ENCODE peak calls at places on chromosomes 13 and 19, in nine cellular contexts. One of them, this sample, is unnamed.

GRCh38 chr13:77981191-77981925 is 62.7 kb upstream of the EDNRB start:
- DNase-seq in lung: no peak
- DNase-seq in HS-5: no peak
- DNase-seq in cerebellar nuclear complex: no peak
- DNase-seq in pancreas: no peak
- DNase-seq in cardiac fibroblast: peak
- DNase-seq in astrocyte: peak
- DNase-seq in smooth muscle cell of the brain vasculature: no peak
- DNase-seq in NCI-H1694 treated with DMSO at 0.1 percent for 48 hours: no peak
- DNase-seq in this sample: no peak

GRCh38 chr13:76387561-76387960 is 498.6 kb downstream of the KCTD12 start:
- DNase-seq in HS-5: no peak
- DNase-seq in cardiac fibroblast: no peak
- DNase-seq in pancreas: no peak
- DNase-seq in lung: no peak
- DNase-seq in smooth muscle cell of the brain vasculature: no peak
- DNase-seq in NCI-H1694 treated with DMSO at 0.1 percent for 48 hours: no peak
- DNase-seq in cerebellar nuclear complex: no peak
- DNase-seq in astrocyte: no peak
- DNase-seq in this sample: no peak

GRCh38 chr13:76129305-76130040 is 493.3 kb downstream of the LMO7 start:
- DNase-seq in lung: no peak
- DNase-seq in pancreas: no peak
- DNase-seq in astrocyte: no peak
- DNase-seq in cardiac fibroblast: no peak
- DNase-seq in cerebellar nuclear complex: no peak
- DNase-seq in HS-5: no peak
- DNase-seq in NCI-H1694 treated with DMSO at 0.1 percent for 48 hours: no peak
- DNase-seq in smooth muscle cell of the brain vasculature: no peak
- DNase-seq in this sample: no peak

GRCh38 chr19:53147645-53148044 is 11.2 kb downstream of the ZNF347 start:
- DNase-seq in smooth muscle cell of the brain vasculature: no peak
- DNase-seq in NCI-H1694 treated with DMSO at 0.1 percent for 48 hours: no peak
- DNase-seq in cardiac fibroblast: no peak
- DNase-seq in cerebellar nuclear complex: no peak
- DNase-seq in astrocyte: no peak
- DNase-seq in pancreas: no peak
- DNase-seq in HS-5: no peak
- DNase-seq in lung: no peak
- DNase-seq in this sample: no peak

GRCh38 chr19:51689751-51690358 is 3.3 kb upstream of the SPACA6 start:
- DNase-seq in lung: peak
- DNase-seq in NCI-H1694 treated with DMSO at 0.1 percent for 48 hours: no peak
- DNase-seq in pancreas: no peak
- DNase-seq in cardiac fibroblast: peak
- DNase-seq in smooth muscle cell of the brain vasculature: no peak
- DNase-seq in cerebellar nuclear complex: no peak
- DNase-seq in astrocyte: no peak
- DNase-seq in HS-5: no peak
- DNase-seq in this sample: no peak

GRCh38 chr13:96216543-96216942 is 126.6 kb downstream of the HS6ST3 start:
- DNase-seq in pancreas: no peak
- DNase-seq in astrocyte: no peak
- DNase-seq in NCI-H1694 treated with DMSO at 0.1 percent for 48 hours: no peak
- DNase-seq in smooth muscle cell of the brain vasculature: no peak
- DNase-seq in lung: no peak
- DNase-seq in cardiac fibroblast: no peak
- DNase-seq in cerebellar nuclear complex: no peak
- DNase-seq in HS-5: no peak
- DNase-seq in this sample: no peak

GRCh38 chr13:46522692-46523040 is 30.3 kb upstream of the LRCH1 start:
- DNase-seq in cardiac fibroblast: no peak
- DNase-seq in smooth muscle cell of the brain vasculature: no peak
- DNase-seq in astrocyte: no peak
- DNase-seq in HS-5: no peak
- DNase-seq in NCI-H1694 treated with DMSO at 0.1 percent for 48 hours: no peak
- DNase-seq in pancreas: no peak
- DNase-seq in cerebellar nuclear complex: no peak
- DNase-seq in lung: no peak
- DNase-seq in this sample: no peak

GRCh38 chr19:1080360-1081161 is 13.6 kb downstream of the ARHGAP45 start:
- DNase-seq in cardiac fibroblast: no peak
- DNase-seq in smooth muscle cell of the brain vasculature: no peak
- DNase-seq in HS-5: no peak
- DNase-seq in cerebellar nuclear complex: no peak
- DNase-seq in astrocyte: no peak
- DNase-seq in lung: no peak
- DNase-seq in pancreas: peak
- DNase-seq in NCI-H1694 treated with DMSO at 0.1 percent for 48 hours: no peak
- DNase-seq in this sample: no peak

GRCh38 chr19:15050639-15051038 is 1.4 kb downstream of the CASP14 start:
- DNase-seq in cerebellar nuclear complex: no peak
- DNase-seq in cardiac fibroblast: no peak
- DNase-seq in astrocyte: no peak
- DNase-seq in NCI-H1694 treated with DMSO at 0.1 percent for 48 hours: no peak
- DNase-seq in pancreas: no peak
- DNase-seq in lung: no peak
- DNase-seq in smooth muscle cell of the brain vasculature: no peak
- DNase-seq in HS-5: no peak
- DNase-seq in this sample: no peak

GRCh38 chr19:48686103-48686502 is 9.7 kb upstream of the FUT2 start:
- DNase-seq in HS-5: no peak
- DNase-seq in NCI-H1694 treated with DMSO at 0.1 percent for 48 hours: no peak
- DNase-seq in pancreas: no peak
- DNase-seq in smooth muscle cell of the brain vasculature: no peak
- DNase-seq in astrocyte: no peak
- DNase-seq in cardiac fibroblast: no peak
- DNase-seq in lung: no peak
- DNase-seq in cerebellar nuclear complex: no peak
- DNase-seq in this sample: no peak

GRCh38 chr19:42252365-42253244 is 2.3 kb downstream of the ERF start:
- DNase-seq in smooth muscle cell of the brain vasculature: no peak
- DNase-seq in HS-5: no peak
- DNase-seq in cerebellar nuclear complex: no peak
- DNase-seq in NCI-H1694 treated with DMSO at 0.1 percent for 48 hours: no peak
- DNase-seq in pancreas: no peak
- DNase-seq in astrocyte: no peak
- DNase-seq in cardiac fibroblast: peak
- DNase-seq in lung: no peak
- DNase-seq in this sample: peak

GRCh38 chr13:112056739-112057433 is 10.1 kb upstream of the SOX1 start:
- DNase-seq in lung: no peak
- DNase-seq in cerebellar nuclear complex: no peak
- DNase-seq in pancreas: no peak
- DNase-seq in astrocyte: no peak
- DNase-seq in HS-5: no peak
- DNase-seq in smooth muscle cell of the brain vasculature: no peak
- DNase-seq in NCI-H1694 treated with DMSO at 0.1 percent for 48 hours: no peak
- DNase-seq in cardiac fibroblast: no peak
- DNase-seq in this sample: no peak

GRCh38 chr19:35868172-35868822 is at the start of gene APLP1:
- DNase-seq in lung: peak
- DNase-seq in NCI-H1694 treated with DMSO at 0.1 percent for 48 hours: peak
- DNase-seq in HS-5: no peak
- DNase-seq in smooth muscle cell of the brain vasculature: no peak
- DNase-seq in cerebellar nuclear complex: no peak
- DNase-seq in cardiac fibroblast: peak
- DNase-seq in pancreas: peak
- DNase-seq in astrocyte: peak
- DNase-seq in this sample: peak

GRCh38 chr19:49272204-49272603 is 52.8 kb downstream of the SLC6A16 start:
- DNase-seq in smooth muscle cell of the brain vasculature: no peak
- DNase-seq in lung: no peak
- DNase-seq in cerebellar nuclear complex: no peak
- DNase-seq in cardiac fibroblast: peak
- DNase-seq in HS-5: peak
- DNase-seq in NCI-H1694 treated with DMSO at 0.1 percent for 48 hours: no peak
- DNase-seq in pancreas: no peak
- DNase-seq in astrocyte: peak
- DNase-seq in this sample: no peak

GRCh38 chr19:10768369-10768768 is 50.5 kb downstream of the DNM2 start:
- DNase-seq in cardiac fibroblast: no peak
- DNase-seq in smooth muscle cell of the brain vasculature: no peak
- DNase-seq in astrocyte: no peak
- DNase-seq in pancreas: no peak
- DNase-seq in HS-5: no peak
- DNase-seq in lung: no peak
- DNase-seq in NCI-H1694 treated with DMSO at 0.1 percent for 48 hours: no peak
- DNase-seq in cerebellar nuclear complex: no peak
- DNase-seq in this sample: no peak

GRCh38 chr19:2461751-2462634 is 5.2 kb upstream of the LMNB2 start:
- DNase-seq in astrocyte: peak
- DNase-seq in smooth muscle cell of the brain vasculature: no peak
- DNase-seq in HS-5: no peak
- DNase-seq in cerebellar nuclear complex: no peak
- DNase-seq in lung: peak
- DNase-seq in pancreas: peak
- DNase-seq in cardiac fibroblast: peak
- DNase-seq in NCI-H1694 treated with DMSO at 0.1 percent for 48 hours: no peak
- DNase-seq in this sample: no peak

GRCh38 chr13:70098669-70099068 is 9.0 kb upstream of the ATXN8OS start:
- DNase-seq in smooth muscle cell of the brain vasculature: no peak
- DNase-seq in astrocyte: no peak
- DNase-seq in NCI-H1694 treated with DMSO at 0.1 percent for 48 hours: no peak
- DNase-seq in pancreas: no peak
- DNase-seq in lung: no peak
- DNase-seq in cerebellar nuclear complex: no peak
- DNase-seq in HS-5: no peak
- DNase-seq in cardiac fibroblast: no peak
- DNase-seq in this sample: no peak

GRCh38 chr19:2922987-2923386 is 21.8 kb downstream of the ZNF77 start:
- DNase-seq in smooth muscle cell of the brain vasculature: no peak
- DNase-seq in HS-5: no peak
- DNase-seq in astrocyte: no peak
- DNase-seq in lung: no peak
- DNase-seq in cerebellar nuclear complex: no peak
- DNase-seq in NCI-H1694 treated with DMSO at 0.1 percent for 48 hours: no peak
- DNase-seq in cardiac fibroblast: peak
- DNase-seq in pancreas: no peak
- DNase-seq in this sample: no peak

GRCh38 chr13:38954291-38954690 is 36.3 kb downstream of the STOML3 start:
- DNase-seq in NCI-H1694 treated with DMSO at 0.1 percent for 48 hours: no peak
- DNase-seq in lung: no peak
- DNase-seq in pancreas: no peak
- DNase-seq in smooth muscle cell of the brain vasculature: no peak
- DNase-seq in cardiac fibroblast: no peak
- DNase-seq in cerebellar nuclear complex: no peak
- DNase-seq in HS-5: no peak
- DNase-seq in astrocyte: no peak
- DNase-seq in this sample: no peak

GRCh38 chr13:45949161-45949560 is 97.6 kb upstream of the SIAH3 start:
- DNase-seq in pancreas: no peak
- DNase-seq in cardiac fibroblast: peak
- DNase-seq in astrocyte: peak
- DNase-seq in HS-5: no peak
- DNase-seq in NCI-H1694 treated with DMSO at 0.1 percent for 48 hours: no peak
- DNase-seq in lung: no peak
- DNase-seq in cerebellar nuclear complex: no peak
- DNase-seq in smooth muscle cell of the brain vasculature: peak
- DNase-seq in this sample: no peak

GRCh38 chr19:5804516-5805464 is at the start of gene NRTN:
- DNase-seq in pancreas: peak
- DNase-seq in smooth muscle cell of the brain vasculature: no peak
- DNase-seq in cardiac fibroblast: no peak
- DNase-seq in cerebellar nuclear complex: no peak
- DNase-seq in HS-5: no peak
- DNase-seq in astrocyte: no peak
- DNase-seq in lung: no peak
- DNase-seq in NCI-H1694 treated with DMSO at 0.1 percent for 48 hours: no peak
- DNase-seq in this sample: no peak

GRCh38 chr13:45674908-45675307 is 27.2 kb upstream of the CBY2 start:
- DNase-seq in cerebellar nuclear complex: no peak
- DNase-seq in pancreas: no peak
- DNase-seq in NCI-H1694 treated with DMSO at 0.1 percent for 48 hours: no peak
- DNase-seq in astrocyte: peak
- DNase-seq in smooth muscle cell of the brain vasculature: peak
- DNase-seq in lung: no peak
- DNase-seq in cardiac fibroblast: peak
- DNase-seq in HS-5: peak
- DNase-seq in this sample: no peak

GRCh38 chr19:4972509-4973230 is 3.8 kb downstream of the KDM4B start:
- DNase-seq in pancreas: no peak
- DNase-seq in lung: no peak
- DNase-seq in cardiac fibroblast: peak
- DNase-seq in cerebellar nuclear complex: no peak
- DNase-seq in smooth muscle cell of the brain vasculature: no peak
- DNase-seq in HS-5: no peak
- DNase-seq in astrocyte: peak
- DNase-seq in NCI-H1694 treated with DMSO at 0.1 percent for 48 hours: no peak
- DNase-seq in this sample: no peak

GRCh38 chr13:113783966-113784644 is 25.1 kb downstream of the TMEM255B start:
- DNase-seq in pancreas: no peak
- DNase-seq in lung: no peak
- DNase-seq in HS-5: no peak
- DNase-seq in NCI-H1694 treated with DMSO at 0.1 percent for 48 hours: no peak
- DNase-seq in smooth muscle cell of the brain vasculature: no peak
- DNase-seq in astrocyte: no peak
- DNase-seq in cardiac fibroblast: no peak
- DNase-seq in cerebellar nuclear complex: no peak
- DNase-seq in this sample: no peak

GRCh38 chr13:20156711-20157110 is 4.1 kb downstream of the GJA3 start:
- DNase-seq in lung: no peak
- DNase-seq in astrocyte: no peak
- DNase-seq in smooth muscle cell of the brain vasculature: no peak
- DNase-seq in cardiac fibroblast: no peak
- DNase-seq in HS-5: no peak
- DNase-seq in pancreas: no peak
- DNase-seq in cerebellar nuclear complex: no peak
- DNase-seq in NCI-H1694 treated with DMSO at 0.1 percent for 48 hours: no peak
- DNase-seq in this sample: no peak

GRCh38 chr13:40974460-40975407 is 44.4 kb downstream of the ELF1 start:
- DNase-seq in HS-5: no peak
- DNase-seq in NCI-H1694 treated with DMSO at 0.1 percent for 48 hours: no peak
- DNase-seq in astrocyte: peak
- DNase-seq in smooth muscle cell of the brain vasculature: no peak
- DNase-seq in cerebellar nuclear complex: no peak
- DNase-seq in lung: no peak
- DNase-seq in cardiac fibroblast: peak
- DNase-seq in pancreas: no peak
- DNase-seq in this sample: no peak

GRCh38 chr19:35963514-35963913 is 27.3 kb downstream of the LRFN3 start:
- DNase-seq in cerebellar nuclear complex: no peak
- DNase-seq in astrocyte: peak
- DNase-seq in NCI-H1694 treated with DMSO at 0.1 percent for 48 hours: no peak
- DNase-seq in pancreas: peak
- DNase-seq in lung: no peak
- DNase-seq in cardiac fibroblast: peak
- DNase-seq in HS-5: no peak
- DNase-seq in smooth muscle cell of the brain vasculature: peak
- DNase-seq in this sample: no peak

GRCh38 chr19:5138606-5139594 is 170.0 kb downstream of the KDM4B start:
- DNase-seq in cardiac fibroblast: peak
- DNase-seq in NCI-H1694 treated with DMSO at 0.1 percent for 48 hours: no peak
- DNase-seq in cerebellar nuclear complex: no peak
- DNase-seq in pancreas: no peak
- DNase-seq in astrocyte: peak
- DNase-seq in smooth muscle cell of the brain vasculature: peak
- DNase-seq in HS-5: no peak
- DNase-seq in lung: peak
- DNase-seq in this sample: no peak

GRCh38 chr13:29767006-29767405 is 83.4 kb downstream of the UBL3 start:
- DNase-seq in cardiac fibroblast: no peak
- DNase-seq in cerebellar nuclear complex: no peak
- DNase-seq in smooth muscle cell of the brain vasculature: no peak
- DNase-seq in astrocyte: no peak
- DNase-seq in lung: no peak
- DNase-seq in pancreas: no peak
- DNase-seq in NCI-H1694 treated with DMSO at 0.1 percent for 48 hours: no peak
- DNase-seq in HS-5: no peak
- DNase-seq in this sample: no peak

GRCh38 chr19:41501854-41502253 is 58.9 kb downstream of the ERICH4 start:
- DNase-seq in pancreas: no peak
- DNase-seq in NCI-H1694 treated with DMSO at 0.1 percent for 48 hours: no peak
- DNase-seq in lung: no peak
- DNase-seq in smooth muscle cell of the brain vasculature: no peak
- DNase-seq in HS-5: no peak
- DNase-seq in astrocyte: no peak
- DNase-seq in cardiac fibroblast: no peak
- DNase-seq in cerebellar nuclear complex: no peak
- DNase-seq in this sample: no peak

This sample was measured in right atrium auricular region.